ENCODE peak calls at places on chromosomes 6 and 20, in seven cellular contexts. C is AML-193, E is SJSA1, X is hepatocyte, I is GM03348, R is SK-N-SH, N is NCI-H1092 treated with DMSO at 0.1 percent for 48 hours. D is an unnamed sample.

GRCh38 chr20:47336013-47336754 is 20.3 kb downstream of the ZMYND8 start:
- DNase-seq in R (no peak), E (no peak), C (no peak), X (peak), N (no peak), I (peak), D (no peak)

GRCh38 chr6:1253816-1254215 is 58.1 kb upstream of the FOXQ1 start:
- DNase-seq in I (no peak), X (no peak), R (no peak), C (no peak), E (no peak), N (no peak), D (no peak)

GRCh38 chr20:3782597-3782996 is 1.3 kb upstream of the SPEF1 start:
- DNase-seq in X (no peak), N (no peak), C (no peak), I (no peak), R (no peak), E (no peak), D (no peak)

GRCh38 chr20:10076126-10077080 is 41.6 kb downstream of the ANKEF1 start:
- DNase-seq in E (no peak), C (no peak), I (no peak), R (no peak), N (no peak), X (no peak), D (peak)

GRCh38 chr6:158910484-158911075 is 89.4 kb downstream of the RSPH3 start:
- DNase-seq in C (no peak), I (no peak), E (no peak), X (peak), R (no peak), N (no peak), D (no peak)

GRCh38 chr6:89986650-89987074 is 92.4 kb downstream of the GJA10 start:
- DNase-seq in R (no peak), E (peak), X (no peak), I (peak), N (no peak), C (no peak), D (peak)

GRCh38 chr6:119586250-119586882 is 236.8 kb upstream of the MAN1A1 start:
- DNase-seq in N (no peak), X (no peak), I (no peak), R (no peak), C (no peak), E (no peak), D (no peak)

GRCh38 chr6:41647061-41647511 is 8.8 kb downstream of the MDFI start:
- DNase-seq in X (no peak), C (no peak), E (no peak), I (no peak), N (no peak), R (no peak), D (peak)

GRCh38 chr20:21981179-21981578 is 275.7 kb downstream of the PAX1 start:
- DNase-seq in C (no peak), E (no peak), N (no peak), X (no peak), R (no peak), I (peak), D (no peak)

GRCh38 chr6:11296449-11297375 is 64.2 kb upstream of the NEDD9 start:
- DNase-seq in N (no peak), X (peak), C (no peak), E (no peak), I (no peak), R (no peak), D (no peak)

GRCh38 chr6:130796313-130796905 is 30.8 kb upstream of the SMLR1 start:
- DNase-seq in E (peak), C (no peak), I (peak), X (no peak), R (peak), N (no peak), D (no peak)

GRCh38 chr6:159961523-159961922 is 7.4 kb upstream of the IGF2R start:
- DNase-seq in R (no peak), E (no peak), C (no peak), N (no peak), I (no peak), X (no peak), D (peak)

GRCh38 chr6:53395986-53396385 is 47.2 kb upstream of the ELOVL5 start:
- DNase-seq in E (no peak), R (no peak), I (no peak), C (no peak), X (no peak), N (no peak), D (no peak)

GRCh38 chr6:113184291-113184690 is 672.9 kb upstream of the MARCKS start:
- DNase-seq in C (no peak), I (peak), X (no peak), N (no peak), E (peak), R (no peak), D (peak)

GRCh38 chr20:36544134-36545018 is 3.1 kb downstream of the MYL9 start:
- DNase-seq in R (no peak), I (peak), N (peak), E (no peak), X (no peak), C (no peak), D (peak)

GRCh38 chr20:32638848-32639247 is 34.9 kb downstream of the C20orf203 start:
- DNase-seq in R (peak), N (peak), E (peak), C (no peak), I (no peak), X (no peak), D (no peak)

GRCh38 chr20:37081717-37082289 is 14.0 kb downstream of the RBL1 start:
- DNase-seq in I (peak), C (no peak), X (no peak), R (peak), N (no peak), E (no peak), D (no peak)

GRCh38 chr20:50226093-50226974 is 35.7 kb downstream of the CEBPB start:
- DNase-seq in R (no peak), E (no peak), N (no peak), I (peak), X (no peak), C (peak), D (peak)

GRCh38 chr20:37315293-37316110 is 26.0 kb downstream of the MANBAL start:
- DNase-seq in X (no peak), I (peak), R (peak), C (no peak), E (no peak), N (no peak), D (no peak)

GRCh38 chr20:34771680-34772081 is 53.8 kb downstream of the NCOA6 start:
- DNase-seq in E (no peak), I (no peak), X (no peak), C (no peak), R (no peak), N (no peak), D (no peak)

D was measured in RCC 7860.